ENCODE peak calls at places on chromosomes 3 and 15, in seven cellular contexts. T is GM23338, V is vagina, S is Panc1, X is prostate gland, U is stomach, I is endothelial cell of umbilical vein. M is an unnamed sample. For H3K27me3, the result is how much of the 10 kb centered on the place peaks cover.

GRCh38 chr3:100335137-100335833 is 728 bp downstream of the NIT2 start:
- DNase-seq in T (peak), V (no peak), S (no peak), X (no peak), U (no peak), I (peak), M (peak)

GRCh38 chr15:60528530-60528929 is 49.6 kb upstream of the ICE2 start:
- DNase-seq in T (no peak), V (no peak), S (no peak), X (no peak), U (no peak), I (peak), M (no peak)

GRCh38 chr3:9932843-9933560 is 632 bp upstream of the CRELD1 start:
- DNase-seq in T (peak), V (no peak), S (no peak), X (peak), U (peak), I (peak), M (peak)

GRCh38 chr15:88181613-88182012 is 74.9 kb downstream of the NTRK3 start:
- DNase-seq in T (no peak), V (no peak), S (no peak), X (no peak), U (no peak), I (no peak), M (no peak)

GRCh38 chr3:42654331-42655201 is 1.1 kb downstream of the ZBTB47 start:
- DNase-seq in T (peak), V (peak), S (no peak), X (no peak), U (peak), I (peak), M (peak)

GRCh38 chr3:171986755-171987535 is 52.4 kb upstream of the FNDC3B start:
- DNase-seq in T (no peak), V (no peak), S (no peak), X (no peak), U (no peak), I (no peak), M (no peak)

GRCh38 chr15:99153026-99153535 is 48.2 kb downstream of the SYNM start:
- DNase-seq in T (no peak), V (peak), S (no peak), X (no peak), U (no peak), I (no peak), M (no peak)

GRCh38 chr3:149548729-149549065 is 74.2 kb downstream of the TM4SF4 start:
- DNase-seq in T (no peak), V (no peak), S (no peak), X (no peak), U (no peak), I (no peak), M (no peak)

GRCh38 chr3:42273351-42273750 is 7.4 kb upstream of the CCK start:
- DNase-seq in T (no peak), V (no peak), S (no peak), X (no peak), U (no peak), I (no peak), M (no peak)

GRCh38 chr15:51982013-51982769 is 10.6 kb upstream of the LEO1 start:
- DNase-seq in T (peak), V (no peak), S (peak), X (peak), U (no peak), I (peak), M (no peak)

GRCh38 chr3:141901914-141902313 is 25.5 kb downstream of the ATP1B3 start:
- DNase-seq in T (no peak), V (no peak), S (no peak), X (no peak), U (no peak), I (no peak), M (no peak)

GRCh38 chr15:47674576-47675232 is 42.6 kb upstream of the SEMA6D start:
- DNase-seq in T (no peak), V (no peak), S (no peak), X (no peak), U (no peak), I (no peak), M (no peak)

GRCh38 chr3:61452536-61452991 is 108.8 kb upstream of the PTPRG start:
- DNase-seq in T (no peak), V (no peak), S (no peak), X (no peak), U (no peak), I (no peak), M (no peak)

GRCh38 chr3:191997093-191997492 is 536.1 kb downstream of the PYDC2 start:
- DNase-seq in T (no peak), V (no peak), S (no peak), X (no peak), U (no peak), I (peak), M (no peak)

GRCh38 chr15:63054985-63055384 is 12.4 kb downstream of the TPM1 start:
- DNase-seq in T (no peak), V (no peak), S (no peak), X (no peak), U (no peak), I (peak), M (no peak)

GRCh38 chr15:81575436-81576123 is 201.6 kb upstream of the TMC3 start:
- DNase-seq in T (peak), V (no peak), S (no peak), X (no peak), U (no peak), I (peak), M (no peak)

GRCh38 chr3:128835096-128835495 is 44.3 kb upstream of the ACAD9 start:
- DNase-seq in T (no peak), V (no peak), S (no peak), X (no peak), U (no peak), I (no peak), M (no peak)

GRCh38 chr3:29346828-29347227 is 66.0 kb downstream of the RBMS3 start:
- DNase-seq in T (peak), V (no peak), S (no peak), X (no peak), U (no peak), I (no peak), M (no peak)

GRCh38 chr15:66941791-66942190 is 123.6 kb upstream of the SMAD3 start:
- DNase-seq in T (no peak), V (no peak), S (no peak), X (no peak), U (no peak), I (no peak), M (no peak)

GRCh38 chr3:117926819-117927218 is 1107.8 kb downstream of the IGSF11 start:
- DNase-seq in T (no peak), V (no peak), S (no peak), X (no peak), U (no peak), I (no peak), M (no peak)

GRCh38 chr3:78634316-78634715 is 1133.5 kb downstream of the ROBO1 start:
- DNase-seq in T (no peak), V (no peak), S (no peak), X (no peak), U (no peak), I (no peak), M (no peak)

GRCh38 chr3:64289622-64290021 is 64.4 kb upstream of the PRICKLE2 start:
- DNase-seq in T (no peak), V (no peak), S (no peak), X (no peak), U (no peak), I (no peak), M (no peak)

GRCh38 chr15:70955151-70955550 is 62.5 kb downstream of the LRRC49 start:
- DNase-seq in T (no peak), V (no peak), S (no peak), X (no peak), U (no peak), I (no peak), M (no peak)

GRCh38 chr3:61268659-61269058 is 17.4 kb upstream of the FHIT start:
- DNase-seq in T (no peak), V (no peak), S (no peak), X (no peak), U (no peak), I (no peak), M (no peak)

GRCh38 chr15:29571728-29572454 is 250.4 kb downstream of the TJP1 start:
- DNase-seq in T (peak), V (no peak), S (no peak), X (no peak), U (no peak), I (peak), M (no peak)

GRCh38 chr3:187989458-187990153 is 164.4 kb upstream of the LPP start:
- DNase-seq in T (peak), V (no peak), S (no peak), X (no peak), U (no peak), I (no peak), M (no peak)

GRCh38 chr3:149547954-149548728 is 73.6 kb downstream of the TM4SF4 start:
- DNase-seq in T (peak), V (no peak), S (peak), X (peak), U (peak), I (no peak), M (no peak)

GRCh38 chr3:4643904-4644547 is 150.9 kb downstream of the ITPR1 start:
- DNase-seq in T (no peak), V (no peak), S (no peak), X (no peak), U (peak), I (no peak), M (no peak)

GRCh38 chr3:61650276-61650675 is 88.9 kb downstream of the PTPRG start:
- DNase-seq in T (no peak), V (peak), S (no peak), X (peak), U (no peak), I (no peak), M (no peak)

GRCh38 chr3:121724130-121724529 is 25.4 kb downstream of the GOLGB1 start:
- DNase-seq in T (no peak), V (no peak), S (no peak), X (no peak), U (no peak), I (no peak), M (no peak)

GRCh38 chr15:51828621-51829359 is 663 bp upstream of the TMOD3 start:
- DNase-seq in T (no peak), V (no peak), S (no peak), X (no peak), U (no peak), I (no peak), M (no peak)

GRCh38 chr15:64693134-64693533 is 82.3 kb downstream of the RBPMS2 start:
- DNase-seq in T (no peak), V (no peak), S (no peak), X (peak), U (peak), I (no peak), M (peak)
- TF ChIP-seq POLR2AphosphoS5 in T (no peak), V (no peak), S (no peak), X (peak), U (peak), I (no peak), M (no peak)

DNA sequence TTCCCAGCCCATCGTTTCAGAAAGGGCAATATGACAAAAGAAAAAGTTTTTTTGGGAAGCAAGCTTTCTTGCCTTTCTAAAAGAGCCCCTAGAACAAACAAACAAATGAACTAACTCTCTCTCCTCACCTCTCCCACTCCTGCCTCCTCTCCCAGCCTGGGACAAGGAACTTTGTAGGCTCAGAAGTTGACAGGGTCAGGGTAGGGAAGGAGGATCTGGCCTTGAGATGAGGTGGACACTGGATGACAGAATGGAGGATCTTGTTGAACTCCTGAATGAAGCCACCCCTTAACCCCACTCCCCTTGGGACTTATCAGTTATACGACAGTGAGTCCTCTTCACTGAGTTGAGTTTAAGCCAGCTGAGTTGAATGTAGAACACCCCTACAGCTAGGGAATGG is 1.6 kb upstream of the ITGA11 start:
- DNase-seq in T (no peak), V (peak), S (no peak), X (no peak), U (no peak), I (no peak), M (no peak)
- H3K27me3 ChIP-seq in T (half or more), V (under half), S (under half), X (under half), U (under half), I (half or more), M (under half)

GRCh38 chr15:101615986-101616848 is 36.0 kb downstream of the TM2D3 start:
- DNase-seq in T (peak), V (peak), S (no peak), X (peak), U (peak), I (peak), M (no peak)
- TF ChIP-seq POLR2AphosphoS5 in T (peak), V (no peak), S (no peak), X (no peak), U (no peak), I (no peak), M (peak)

DNA sequence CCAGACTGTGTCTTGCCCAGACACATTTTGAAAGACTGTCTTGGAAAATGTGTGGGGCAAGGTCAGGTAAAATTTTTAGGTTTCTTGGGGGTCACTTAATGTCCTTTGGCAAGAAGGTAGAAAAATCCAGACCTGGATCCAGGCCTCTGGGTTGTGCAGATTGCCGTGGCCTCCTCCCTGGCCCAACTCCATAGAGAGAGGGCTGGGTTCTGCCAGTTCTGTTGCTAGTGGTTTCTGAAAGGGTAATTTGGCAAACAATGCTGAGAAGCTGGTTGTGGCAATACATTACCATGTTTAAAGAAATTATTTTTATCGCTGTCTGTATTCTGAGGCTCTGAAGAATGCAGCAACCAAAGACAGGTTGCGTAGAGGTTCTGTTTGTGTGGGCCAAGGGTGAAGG is 20.1 kb upstream of the TMEM158 start:
- DNase-seq in T (no peak), V (no peak), S (no peak), X (no peak), U (no peak), I (no peak), M (no peak)
- H3K27me3 ChIP-seq in T (under half), V (under half), S (under half), X (under half), U (under half), I (under half), M (under half)

GRCh38 chr3:51968175-51968681 is 974 bp upstream of the PCBP4 start:
- DNase-seq in T (peak), V (no peak), S (no peak), X (no peak), U (no peak), I (no peak), M (no peak)
- TF ChIP-seq POLR2AphosphoS5 in T (peak), V (no peak), S (no peak), X (no peak), U (no peak), I (no peak), M (no peak)

GRCh38 chr3:173911446-173911845 is 513.9 kb downstream of the NLGN1 start:
- DNase-seq in T (peak), V (no peak), S (no peak), X (no peak), U (no peak), I (no peak), M (no peak)
- H3K27me3 ChIP-seq in T (under half), V (under half), S (under half), X (under half), U (under half), I (under half), M (under half)

GRCh38 chr3:66497982-66498671 is 2.7 kb downstream of the LRIG1 start:
- DNase-seq in T (no peak), V (no peak), S (no peak), X (peak), U (no peak), I (peak), M (no peak)
- TF ChIP-seq POLR2AphosphoS5 in T (no peak), V (no peak), S (no peak), X (peak), U (no peak), I (no peak), M (no peak)

DNA sequence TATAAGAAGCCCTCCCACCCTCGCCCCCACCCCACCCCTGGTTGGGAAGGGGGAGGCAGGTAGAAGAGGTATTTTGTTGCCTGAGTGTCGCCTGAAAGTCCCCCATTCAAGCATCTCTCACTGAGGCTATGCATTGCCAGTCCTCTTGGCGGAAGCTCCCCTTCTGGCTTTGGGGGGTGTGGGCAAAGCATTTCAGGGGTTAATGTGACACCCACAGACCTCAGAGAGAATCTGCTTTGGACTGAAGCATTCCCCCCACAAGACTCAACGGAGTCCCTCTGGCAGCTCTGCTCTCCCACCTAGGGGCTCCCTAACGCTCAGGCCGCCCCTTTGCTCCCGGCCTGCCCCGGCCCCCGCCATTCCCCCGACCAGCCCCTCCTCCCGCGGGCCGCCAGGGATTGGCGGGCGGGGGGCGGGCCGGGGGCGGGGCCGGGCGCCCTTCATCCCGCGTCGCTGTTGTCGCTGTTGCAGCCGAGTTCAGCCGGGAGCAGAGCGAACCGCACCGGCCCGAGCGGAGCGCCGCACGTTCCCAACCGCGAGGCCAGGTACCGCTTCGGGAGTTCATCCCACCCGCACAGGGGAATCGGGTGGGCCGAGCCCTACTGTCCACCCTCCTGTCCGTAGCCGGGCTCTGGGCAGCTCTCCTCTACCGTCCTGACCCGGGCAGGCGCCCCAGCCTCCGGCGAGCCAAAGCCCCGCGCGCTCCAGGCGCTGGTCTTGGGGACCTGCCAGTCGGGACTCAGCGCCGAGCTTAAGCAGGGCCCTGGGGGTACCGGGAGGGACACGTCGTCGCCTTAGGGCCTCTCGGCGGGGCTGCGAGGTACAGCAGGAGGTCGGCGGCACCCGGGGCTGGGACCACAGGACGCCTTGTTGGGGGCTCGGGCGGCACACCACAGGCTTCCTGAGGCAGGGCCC is at the start of gene SLC38A3:
- DNase-seq in T (peak), V (no peak), S (no peak), X (no peak), U (peak), I (peak), M (no peak)
- H3K27me3 ChIP-seq in T (under half), V (under half), S (under half), X (under half), U (under half), I (under half), M (half or more)

M was measured in spleen.